ENCODE peak calls at places on chromosomes 2 and 18, in five cellular contexts. One of them, this sample, is unnamed.

GRCh38 chr2:74502720-74503505 is 3.5 kb upstream of the LBX2 start:
- DNase-seq in iris pigment epithelial cell: peak
- DNase-seq in COR-L47: no peak
- DNase-seq in activated T-cell treated with anti-CD3 and anti-CD28 coated beads for 1 hour: no peak
- DNase-seq in hypothalamus: no peak
- DNase-seq in this sample: peak

GRCh38 chr2:84482588-84482987 is 23.5 kb upstream of the SUCLG1 start:
- DNase-seq in iris pigment epithelial cell: no peak
- DNase-seq in COR-L47: no peak
- DNase-seq in activated T-cell treated with anti-CD3 and anti-CD28 coated beads for 1 hour: no peak
- DNase-seq in hypothalamus: no peak
- DNase-seq in this sample: no peak

GRCh38 chr2:96150791-96151594 is 5.8 kb upstream of the DUSP2 start:
- DNase-seq in iris pigment epithelial cell: no peak
- DNase-seq in COR-L47: no peak
- DNase-seq in activated T-cell treated with anti-CD3 and anti-CD28 coated beads for 1 hour: no peak
- DNase-seq in hypothalamus: no peak
- DNase-seq in this sample: no peak

GRCh38 chr2:233460726-233461431 is 105.7 kb downstream of the USP40 start:
- DNase-seq in iris pigment epithelial cell: no peak
- DNase-seq in COR-L47: peak
- DNase-seq in activated T-cell treated with anti-CD3 and anti-CD28 coated beads for 1 hour: no peak
- DNase-seq in hypothalamus: no peak
- DNase-seq in this sample: no peak

GRCh38 chr2:74109551-74109950 is 38.2 kb downstream of the BOLA3 start:
- DNase-seq in iris pigment epithelial cell: no peak
- DNase-seq in COR-L47: no peak
- DNase-seq in activated T-cell treated with anti-CD3 and anti-CD28 coated beads for 1 hour: no peak
- DNase-seq in hypothalamus: no peak
- DNase-seq in this sample: no peak

GRCh38 chr18:35443847-35444246 is 53.9 kb downstream of the INO80C start:
- DNase-seq in iris pigment epithelial cell: no peak
- DNase-seq in COR-L47: no peak
- DNase-seq in activated T-cell treated with anti-CD3 and anti-CD28 coated beads for 1 hour: no peak
- DNase-seq in hypothalamus: no peak
- DNase-seq in this sample: no peak

GRCh38 chr2:165660361-165660760 is 133.7 kb downstream of the GALNT3 start:
- DNase-seq in iris pigment epithelial cell: no peak
- DNase-seq in COR-L47: no peak
- DNase-seq in activated T-cell treated with anti-CD3 and anti-CD28 coated beads for 1 hour: no peak
- DNase-seq in hypothalamus: no peak
- DNase-seq in this sample: no peak

GRCh38 chr2:157691695-157692094 is 63.0 kb upstream of the ACVR1C start:
- DNase-seq in iris pigment epithelial cell: no peak
- DNase-seq in COR-L47: no peak
- DNase-seq in activated T-cell treated with anti-CD3 and anti-CD28 coated beads for 1 hour: no peak
- DNase-seq in hypothalamus: no peak
- DNase-seq in this sample: peak

GRCh38 chr2:172999641-173000387 is 75.8 kb upstream of the MAP3K20 start:
- DNase-seq in iris pigment epithelial cell: no peak
- DNase-seq in COR-L47: no peak
- DNase-seq in activated T-cell treated with anti-CD3 and anti-CD28 coated beads for 1 hour: no peak
- DNase-seq in hypothalamus: no peak
- DNase-seq in this sample: peak

GRCh38 chr2:234840336-234840735 is 111.5 kb upstream of the SH3BP4 start:
- DNase-seq in iris pigment epithelial cell: peak
- DNase-seq in COR-L47: no peak
- DNase-seq in activated T-cell treated with anti-CD3 and anti-CD28 coated beads for 1 hour: no peak
- DNase-seq in hypothalamus: no peak
- DNase-seq in this sample: peak

GRCh38 chr2:25794544-25795276 is 83.6 kb downstream of the ASXL2 start:
- DNase-seq in iris pigment epithelial cell: no peak
- DNase-seq in COR-L47: no peak
- DNase-seq in activated T-cell treated with anti-CD3 and anti-CD28 coated beads for 1 hour: no peak
- DNase-seq in hypothalamus: no peak
- DNase-seq in this sample: no peak

GRCh38 chr18:23883277-23883790 is 131.2 kb upstream of the TTC39C start:
- DNase-seq in iris pigment epithelial cell: peak
- DNase-seq in COR-L47: peak
- DNase-seq in activated T-cell treated with anti-CD3 and anti-CD28 coated beads for 1 hour: no peak
- DNase-seq in hypothalamus: no peak
- DNase-seq in this sample: peak

GRCh38 chr18:48459471-48459870 is 50.3 kb upstream of the ZBTB7C start:
- DNase-seq in iris pigment epithelial cell: no peak
- DNase-seq in COR-L47: no peak
- DNase-seq in activated T-cell treated with anti-CD3 and anti-CD28 coated beads for 1 hour: no peak
- DNase-seq in hypothalamus: no peak
- DNase-seq in this sample: no peak

GRCh38 chr2:208407667-208408066 is 1.1 kb downstream of the PTH2R start:
- DNase-seq in iris pigment epithelial cell: peak
- DNase-seq in COR-L47: peak
- DNase-seq in activated T-cell treated with anti-CD3 and anti-CD28 coated beads for 1 hour: no peak
- DNase-seq in hypothalamus: no peak
- DNase-seq in this sample: peak

GRCh38 chr2:47174731-47175361 is 19.7 kb upstream of the STPG4 start:
- DNase-seq in iris pigment epithelial cell: peak
- DNase-seq in COR-L47: peak
- DNase-seq in activated T-cell treated with anti-CD3 and anti-CD28 coated beads for 1 hour: no peak
- DNase-seq in hypothalamus: no peak
- DNase-seq in this sample: peak

GRCh38 chr2:158766524-158766923 is 28.6 kb upstream of the DAPL1 start:
- DNase-seq in iris pigment epithelial cell: no peak
- DNase-seq in COR-L47: no peak
- DNase-seq in activated T-cell treated with anti-CD3 and anti-CD28 coated beads for 1 hour: no peak
- DNase-seq in hypothalamus: no peak
- DNase-seq in this sample: peak

GRCh38 chr18:68956650-68957049 is 158.8 kb downstream of the CCDC102B start:
- DNase-seq in iris pigment epithelial cell: no peak
- DNase-seq in COR-L47: no peak
- DNase-seq in activated T-cell treated with anti-CD3 and anti-CD28 coated beads for 1 hour: no peak
- DNase-seq in hypothalamus: no peak
- DNase-seq in this sample: no peak

GRCh38 chr2:239130041-239130440 is 270.8 kb downstream of the HDAC4 start:
- DNase-seq in iris pigment epithelial cell: no peak
- DNase-seq in COR-L47: no peak
- DNase-seq in activated T-cell treated with anti-CD3 and anti-CD28 coated beads for 1 hour: no peak
- DNase-seq in hypothalamus: no peak
- DNase-seq in this sample: no peak

GRCh38 chr18:21181763-21182162 is 60.3 kb upstream of the GREB1L start:
- DNase-seq in iris pigment epithelial cell: no peak
- DNase-seq in COR-L47: no peak
- DNase-seq in activated T-cell treated with anti-CD3 and anti-CD28 coated beads for 1 hour: no peak
- DNase-seq in hypothalamus: no peak
- DNase-seq in this sample: no peak

GRCh38 chr2:226995625-226996041 is 159.8 kb downstream of the RHBDD1 start:
- DNase-seq in iris pigment epithelial cell: peak
- DNase-seq in COR-L47: peak
- DNase-seq in activated T-cell treated with anti-CD3 and anti-CD28 coated beads for 1 hour: no peak
- DNase-seq in hypothalamus: no peak
- DNase-seq in this sample: peak

GRCh38 chr18:9944805-9945204 is 31.0 kb downstream of the VAPA start:
- DNase-seq in iris pigment epithelial cell: no peak
- DNase-seq in COR-L47: no peak
- DNase-seq in activated T-cell treated with anti-CD3 and anti-CD28 coated beads for 1 hour: no peak
- DNase-seq in hypothalamus: no peak
- DNase-seq in this sample: no peak

GRCh38 chr2:213834331-213834730 is 550.1 kb downstream of the SPAG16 start:
- DNase-seq in iris pigment epithelial cell: peak
- DNase-seq in COR-L47: no peak
- DNase-seq in activated T-cell treated with anti-CD3 and anti-CD28 coated beads for 1 hour: no peak
- DNase-seq in hypothalamus: no peak
- DNase-seq in this sample: peak

GRCh38 chr2:32960647-32961403 is 14.1 kb downstream of the LTBP1 start:
- DNase-seq in iris pigment epithelial cell: no peak
- DNase-seq in COR-L47: no peak
- DNase-seq in activated T-cell treated with anti-CD3 and anti-CD28 coated beads for 1 hour: no peak
- DNase-seq in hypothalamus: no peak
- DNase-seq in this sample: no peak

GRCh38 chr2:38095996-38096861 is 20.3 kb upstream of the CYP1B1 start:
- DNase-seq in iris pigment epithelial cell: peak
- DNase-seq in COR-L47: no peak
- DNase-seq in activated T-cell treated with anti-CD3 and anti-CD28 coated beads for 1 hour: no peak
- DNase-seq in hypothalamus: no peak
- DNase-seq in this sample: peak

GRCh38 chr2:56770490-56770889 is 586.7 kb downstream of the CCDC85A start:
- DNase-seq in iris pigment epithelial cell: peak
- DNase-seq in COR-L47: no peak
- DNase-seq in activated T-cell treated with anti-CD3 and anti-CD28 coated beads for 1 hour: no peak
- DNase-seq in hypothalamus: no peak
- DNase-seq in this sample: no peak

GRCh38 chr18:40357536-40357935 is 1597.5 kb upstream of the PIK3C3 start:
- DNase-seq in iris pigment epithelial cell: no peak
- DNase-seq in COR-L47: no peak
- DNase-seq in activated T-cell treated with anti-CD3 and anti-CD28 coated beads for 1 hour: no peak
- DNase-seq in hypothalamus: no peak
- DNase-seq in this sample: no peak

GRCh38 chr18:43160509-43160908 is 45.0 kb upstream of the RIT2 start:
- DNase-seq in iris pigment epithelial cell: peak
- DNase-seq in COR-L47: no peak
- DNase-seq in activated T-cell treated with anti-CD3 and anti-CD28 coated beads for 1 hour: no peak
- DNase-seq in hypothalamus: no peak
- DNase-seq in this sample: no peak

GRCh38 chr2:140122001-140122400 is 1341.8 kb upstream of the NXPH2 start:
- DNase-seq in iris pigment epithelial cell: peak
- DNase-seq in COR-L47: no peak
- DNase-seq in activated T-cell treated with anti-CD3 and anti-CD28 coated beads for 1 hour: no peak
- DNase-seq in hypothalamus: no peak
- DNase-seq in this sample: no peak

GRCh38 chr2:62641410-62641843 is 64.1 kb upstream of the EHBP1 start:
- DNase-seq in iris pigment epithelial cell: peak
- DNase-seq in COR-L47: no peak
- DNase-seq in activated T-cell treated with anti-CD3 and anti-CD28 coated beads for 1 hour: no peak
- DNase-seq in hypothalamus: no peak
- DNase-seq in this sample: no peak

GRCh38 chr2:35503738-35504160 is 851.8 kb upstream of the CRIM1 start:
- DNase-seq in iris pigment epithelial cell: peak
- DNase-seq in COR-L47: peak
- DNase-seq in activated T-cell treated with anti-CD3 and anti-CD28 coated beads for 1 hour: no peak
- DNase-seq in hypothalamus: no peak
- DNase-seq in this sample: no peak

This sample was measured in epithelial cell of esophagus.